ENCODE peak calls at places on chromosomes 4 and X, in four cellular contexts. B is glutamatergic neuron, V is psoas muscle, W is left lung. T is an unnamed sample.

GRCh38 chrX:146477341-146477740 is 332.2 kb upstream of the CXorf51B start:
- DNase-seq in W (no peak), B (no peak), V (no peak), T (no peak)

GRCh38 chr4:119286377-119287002 is 35.4 kb downstream of the FABP2 start:
- DNase-seq in B (no peak), V (no peak), W (no peak), T (no peak)

GRCh38 chr4:104490770-104491395 is 3.8 kb downstream of the CXXC4 start:
- DNase-seq in W (peak; percentile 50), V (peak; percentile 82), B (peak; percentile 84), T (peak; percentile 84)

GRCh38 chr4:68873218-68873502 is 57.4 kb downstream of the UGT2B10 start:
- DNase-seq in B (no peak), W (no peak), V (no peak), T (no peak)

GRCh38 chr4:109998867-109999303 is 86.2 kb downstream of the EGF start:
- DNase-seq in W (no peak), V (no peak), B (no peak), T (no peak)

GRCh38 chrX:112545051-112545450 is 134.7 kb downstream of the LHFPL1 start:
- DNase-seq in W (no peak), V (no peak), B (no peak), T (no peak)

GRCh38 chr4:663438-664428 is 10.3 kb downstream of the ATP5ME start:
- DNase-seq in V (peak; percentile 64), W (peak; percentile 64), B (peak; percentile 68), T (no peak)

GRCh38 chr4:15805583-15806517 is 27.7 kb downstream of the CD38 start:
- DNase-seq in V (no peak), W (no peak), B (no peak), T (no peak)

GRCh38 chr4:124426279-124426678 is 286.3 kb downstream of the ANKRD50 start:
- DNase-seq in W (no peak), V (no peak), B (no peak), T (no peak)

GRCh38 chr4:123415977-123416376 is 19.4 kb downstream of the SPRY1 start:
- DNase-seq in W (no peak), B (no peak), V (no peak), T (no peak)

GRCh38 chr4:150252741-150253140 is 174.5 kb downstream of the DCLK2 start:
- DNase-seq in W (no peak), B (no peak), V (no peak), T (no peak)

GRCh38 chr4:144645621-144646522 is at the start of gene HHIP:
- DNase-seq in B (peak; percentile 66), W (peak; percentile 66), V (peak; percentile 52), T (peak; percentile 47)

GRCh38 chrX:40100537-40101429 is 3.0 kb upstream of the BCOR start:
- DNase-seq in B (no peak), V (no peak), W (no peak), T (no peak)

T was measured in right lobe of liver.